ENCODE peak calls at places on chromosomes 3 and 15, in seven cellular contexts. E is vagina, U is lower lobe of right lung, L is aorta, N is K562, O is prostate gland, P is GM23248. T is an unnamed sample. For H3K9me3 and H3K4me1, the result is how much of the 10 kb centered on the place peaks cover.

GRCh38 chr15:72231847-72232461 is 964 bp upstream of the PKM start:
- DNase-seq in E (no peak), U (no peak), L (no peak), N (peak), O (peak), P (peak), T (peak)

GRCh38 chr3:9883676-9884554 is 3.9 kb upstream of the CIDEC start:
- DNase-seq in E (no peak), U (no peak), L (no peak), N (no peak), O (no peak), P (peak), T (no peak)

GRCh38 chr3:52679139-52679538 is 6.6 kb downstream of the PBRM1 start:
- DNase-seq in E (no peak), U (no peak), L (no peak), N (no peak), O (no peak), P (peak), T (no peak)

GRCh38 chr3:10334042-10334441 is 13.1 kb upstream of the SEC13 start:
- DNase-seq in E (no peak), U (no peak), L (peak), N (no peak), O (no peak), P (no peak), T (no peak)

GRCh38 chr3:8485141-8485840 is 16.3 kb upstream of the LMCD1 start:
- DNase-seq in E (no peak), U (no peak), L (no peak), N (no peak), O (no peak), P (no peak), T (no peak)

GRCh38 chr3:139286825-139287224 is 57.0 kb upstream of the MRPS22 start:
- DNase-seq in E (no peak), U (no peak), L (peak), N (no peak), O (no peak), P (no peak), T (no peak)

GRCh38 chr15:79007066-79007465 is 62.2 kb upstream of the CTSH start:
- DNase-seq in E (no peak), U (peak), L (no peak), N (peak), O (no peak), P (peak), T (peak)

GRCh38 chr3:121758727-121759450 is 9.3 kb upstream of the GOLGB1 start:
- DNase-seq in E (no peak), U (no peak), L (no peak), N (no peak), O (no peak), P (no peak), T (no peak)

GRCh38 chr15:51904931-51905330 is 66.6 kb downstream of the LEO1 start:
- DNase-seq in E (no peak), U (no peak), L (no peak), N (no peak), O (no peak), P (no peak), T (no peak)

GRCh38 chr3:134708671-134709070 is 57.8 kb upstream of the KY start:
- DNase-seq in E (no peak), U (no peak), L (no peak), N (no peak), O (no peak), P (peak), T (no peak)

GRCh38 chr3:186255703-186256331 is 106.2 kb downstream of the DGKG start:
- DNase-seq in E (no peak), U (peak), L (no peak), N (peak), O (no peak), P (no peak), T (peak)

GRCh38 chr3:118272976-118273375 is 761.7 kb downstream of the IGSF11 start:
- DNase-seq in E (no peak), U (no peak), L (no peak), N (no peak), O (no peak), P (no peak), T (no peak)

GRCh38 chr3:22729981-22730380 is 473.1 kb upstream of the UBE2E2 start:
- DNase-seq in E (no peak), U (no peak), L (no peak), N (no peak), O (no peak), P (no peak), T (no peak)

GRCh38 chr15:26113296-26113695 is 250.2 kb upstream of the ATP10A start:
- DNase-seq in E (no peak), U (no peak), L (no peak), N (no peak), O (no peak), P (no peak), T (no peak)

GRCh38 chr3:62659660-62660059 is 215.6 kb downstream of the CADPS start:
- DNase-seq in E (no peak), U (no peak), L (no peak), N (no peak), O (no peak), P (no peak), T (no peak)

GRCh38 chr15:81710328-81710727 is 335.5 kb downstream of the MEX3B start:
- DNase-seq in E (no peak), U (no peak), L (no peak), N (no peak), O (no peak), P (no peak), T (no peak)

GRCh38 chr3:111903067-111903511 is 44.0 kb downstream of the PHLDB2 start:
- DNase-seq in E (no peak), U (no peak), L (no peak), N (no peak), O (no peak), P (peak), T (no peak)

GRCh38 chr3:127374626-127375010 is 86.8 kb upstream of the PRR20G start:
- DNase-seq in E (no peak), U (no peak), L (no peak), N (no peak), O (no peak), P (no peak), T (no peak)

GRCh38 chr15:80504931-80505330 is 100.7 kb downstream of the ARNT2 start:
- DNase-seq in E (no peak), U (no peak), L (no peak), N (no peak), O (no peak), P (no peak), T (no peak)

GRCh38 chr15:38873151-38873550 is 308.5 kb upstream of the RASGRP1 start:
- DNase-seq in E (no peak), U (no peak), L (no peak), N (no peak), O (no peak), P (no peak), T (no peak)

GRCh38 chr3:124094496-124094895 is 102.6 kb upstream of the ROPN1 start:
- DNase-seq in E (no peak), U (no peak), L (no peak), N (no peak), O (no peak), P (no peak), T (no peak)

GRCh38 chr3:25610167-25610566 is 54.5 kb downstream of the TOP2B start:
- DNase-seq in E (no peak), U (no peak), L (no peak), N (no peak), O (no peak), P (no peak), T (no peak)

GRCh38 chr15:79337591-79337990 is 26.7 kb downstream of the TMED3 start:
- DNase-seq in E (no peak), U (no peak), L (no peak), N (no peak), O (no peak), P (no peak), T (no peak)

GRCh38 chr15:21270474-21270873 is 169.8 kb downstream of the POTEB3 start:
- DNase-seq in E (no peak), U (peak), L (no peak), N (no peak), O (no peak), P (no peak), T (no peak)

GRCh38 chr15:21267231-21267630 is 173.1 kb downstream of the POTEB3 start:
- DNase-seq in E (no peak), U (no peak), L (no peak), N (no peak), O (no peak), P (no peak), T (no peak)

GRCh38 chr15:21267686-21268395 is 172.5 kb downstream of the POTEB3 start:
- DNase-seq in E (no peak), U (no peak), L (no peak), N (no peak), O (no peak), P (peak), T (no peak)

DNA sequence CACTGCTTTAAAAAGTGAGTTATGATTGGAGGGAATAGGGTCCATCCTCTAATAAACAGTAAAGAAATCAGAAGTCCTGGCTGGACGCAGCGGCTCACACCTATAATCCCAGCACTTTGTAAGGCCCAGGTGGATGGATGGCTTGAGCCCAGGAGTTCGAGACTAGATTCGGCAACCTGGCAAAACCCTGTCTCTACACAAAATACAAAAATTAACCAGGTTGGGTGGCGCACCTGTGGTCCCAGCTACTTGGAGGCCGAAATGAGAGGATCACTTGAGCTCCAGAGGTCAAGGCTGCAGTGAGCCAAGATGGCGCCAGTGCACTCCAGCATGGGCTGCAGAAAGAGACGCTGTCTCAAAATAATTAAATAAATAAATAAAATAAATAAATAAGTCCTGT is 171.2 kb downstream of the POTEB3 start:
- DNase-seq in E (no peak), U (peak), L (peak), N (no peak), O (no peak), P (no peak), T (no peak)
- H3K9me3 ChIP-seq in E (under half), U (under half), L (under half), N (under half), O (under half), P (under half), T (under half)

GRCh38 chr15:63211549-63211948 is 22.1 kb downstream of the RAB8B start:
- DNase-seq in E (no peak), U (no peak), L (no peak), N (no peak), O (no peak), P (no peak), T (no peak)

GRCh38 chr15:63212050-63212973 is 22.9 kb downstream of the RAB8B start:
- DNase-seq in E (no peak), U (no peak), L (no peak), N (peak), O (peak), P (peak), T (no peak)

GRCh38 chr15:63210151-63211051 is 21.0 kb downstream of the RAB8B start:
- DNase-seq in E (no peak), U (no peak), L (no peak), N (no peak), O (no peak), P (no peak), T (no peak)
- H3K4me1 ChIP-seq in E (half or more), U (under half), L (under half), N (under half), O (under half), P (under half), T (under half)

GRCh38 chr15:57635300-57635944 is 43.7 kb downstream of the MYZAP start:
- DNase-seq in E (no peak), U (no peak), L (no peak), N (no peak), O (peak), P (peak), T (peak)

GRCh38 chr15:57637836-57638235 is 46.1 kb downstream of the MYZAP start:
- DNase-seq in E (no peak), U (no peak), L (no peak), N (no peak), O (no peak), P (no peak), T (no peak)

GRCh38 chr15:57640935-57641682 is 49.4 kb downstream of the MYZAP start:
- DNase-seq in E (no peak), U (no peak), L (no peak), N (peak), O (peak), P (peak), T (no peak)

GRCh38 chr15:57634290-57634689 is 42.6 kb downstream of the MYZAP start:
- DNase-seq in E (no peak), U (no peak), L (no peak), N (no peak), O (no peak), P (peak), T (no peak)

GRCh38 chr15:57639306-57639705 is 47.6 kb downstream of the MYZAP start:
- DNase-seq in E (no peak), U (no peak), L (no peak), N (no peak), O (no peak), P (no peak), T (no peak)
- H3K9me3 ChIP-seq in E (under half), U (under half), L (under half), N (under half), O (under half), P (under half), T (under half)

DNA sequence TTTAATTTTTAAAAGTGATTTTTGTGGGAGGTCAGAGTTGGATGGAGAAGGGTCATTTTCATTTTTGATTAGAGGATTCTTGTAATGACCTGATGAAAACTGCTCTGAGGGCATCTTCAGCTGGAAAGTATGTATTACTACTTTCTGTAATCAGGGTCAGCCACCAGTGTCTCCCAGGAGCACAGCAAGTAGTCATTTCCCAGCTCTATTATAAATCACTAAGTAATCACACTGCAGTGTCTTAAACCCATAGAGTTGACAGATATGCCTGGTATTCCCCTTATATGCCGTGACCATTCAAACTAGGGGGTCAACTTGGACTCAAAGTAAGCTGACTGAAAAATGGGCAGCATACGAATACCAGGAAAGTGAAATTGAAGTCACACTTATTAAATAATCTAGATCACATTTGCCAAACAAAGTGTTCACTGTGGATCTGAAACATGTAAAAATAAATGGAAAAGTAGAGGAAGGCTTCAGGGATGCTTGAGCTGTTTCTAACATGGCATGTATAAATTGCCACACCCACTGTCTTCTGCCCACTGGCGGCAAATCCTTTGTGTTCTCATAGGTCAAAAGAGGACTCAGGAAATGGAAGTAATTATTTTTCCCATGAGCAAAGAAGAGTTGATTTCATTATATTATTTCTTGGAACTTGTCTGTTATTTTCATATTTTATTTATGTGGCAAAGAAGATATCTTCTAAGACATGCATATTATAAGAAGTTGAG is 105.7 kb downstream of the MBNL1 start:
- DNase-seq in E (no peak), U (no peak), L (no peak), N (no peak), O (no peak), P (peak), T (no peak)
- H3K4me1 ChIP-seq in E (half or more), U (half or more), L (under half), N (under half), O (under half), P (under half), T (under half)

DNA sequence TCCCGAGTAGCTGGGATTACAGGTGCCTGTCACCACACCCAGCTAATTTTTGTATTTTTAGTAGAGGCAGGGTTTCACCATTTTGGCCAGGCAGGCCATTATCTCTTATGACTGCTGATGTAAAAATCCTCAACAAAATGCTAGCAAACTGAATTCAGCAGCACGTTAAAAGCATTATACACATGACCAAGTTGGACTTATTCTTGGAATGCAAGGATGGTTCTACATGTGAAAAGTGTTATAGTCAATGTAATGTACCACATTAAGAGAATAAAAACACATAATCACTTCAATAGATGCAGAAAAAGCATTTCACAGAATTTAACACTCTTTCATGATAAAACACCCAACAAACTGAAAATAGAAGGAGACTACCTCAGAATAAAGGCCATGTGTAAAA is 20.2 kb downstream of the RNF13 start:
- DNase-seq in E (no peak), U (no peak), L (no peak), N (no peak), O (no peak), P (peak), T (no peak)
- H3K9me3 ChIP-seq in E (under half), U (under half), L (under half), N (under half), O (under half), P (under half), T (under half)

GRCh38 chr3:194095464-194095863 is 40.5 kb upstream of the HES1 start:
- DNase-seq in E (no peak), U (peak), L (no peak), N (no peak), O (peak), P (no peak), T (peak)

GRCh38 chr3:194098036-194098871 is 37.7 kb upstream of the HES1 start:
- DNase-seq in E (no peak), U (no peak), L (no peak), N (no peak), O (no peak), P (no peak), T (peak)

GRCh38 chr3:194095902-194096301 is 40.0 kb upstream of the HES1 start:
- DNase-seq in E (no peak), U (no peak), L (no peak), N (no peak), O (no peak), P (no peak), T (no peak)

GRCh38 chr3:194098872-194099183 is 37.1 kb upstream of the HES1 start:
- DNase-seq in E (no peak), U (no peak), L (no peak), N (no peak), O (no peak), P (no peak), T (no peak)

GRCh38 chr3:194097141-194097880 is 38.6 kb upstream of the HES1 start:
- DNase-seq in E (no peak), U (no peak), L (no peak), N (no peak), O (peak), P (peak), T (peak)
- H3K4me1 ChIP-seq in E (under half), U (under half), L (under half), N (under half), O (under half), P (under half), T (half or more)

DNA sequence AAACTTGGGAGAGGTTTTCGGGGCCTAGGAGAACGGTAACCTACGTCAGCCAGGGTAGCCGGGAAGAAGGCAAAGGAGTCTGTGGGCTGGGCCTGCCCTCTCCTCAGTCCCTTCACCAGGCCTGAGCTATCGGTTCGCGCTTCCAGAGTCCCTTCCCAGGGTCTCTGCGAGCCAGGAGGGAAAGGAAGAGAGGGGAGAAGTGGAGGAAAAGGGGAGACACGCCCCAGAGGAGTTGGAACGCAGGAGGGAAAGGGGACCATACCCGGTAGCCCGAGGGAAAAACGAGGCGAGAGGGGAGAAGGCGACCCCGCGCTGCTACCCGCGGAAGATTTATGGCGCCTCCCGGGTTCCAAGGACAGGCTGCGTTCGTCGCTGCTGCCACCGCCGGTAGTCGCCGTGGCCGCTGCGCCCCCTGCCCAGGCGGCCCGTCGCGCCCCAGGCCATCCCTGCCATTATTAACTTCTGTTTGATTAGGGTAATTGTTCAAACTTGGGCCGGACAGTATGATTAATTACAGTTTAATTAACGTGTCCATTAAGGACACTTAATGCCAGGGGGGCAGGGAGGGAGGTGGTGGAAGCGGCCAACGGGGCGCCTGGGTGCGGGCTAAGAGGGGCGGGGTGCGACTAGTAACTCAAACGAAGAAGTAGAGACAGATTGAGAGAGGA is 3.4 kb upstream of the SKOR1 start:
- DNase-seq in E (no peak), U (no peak), L (peak), N (no peak), O (no peak), P (no peak), T (no peak)
- H3K9me3 ChIP-seq in E (under half), U (under half), L (under half), N (under half), O (under half), P (under half), T (under half)

GRCh38 chr15:41934843-41935242 is 37.5 kb downstream of the EHD4 start:
- DNase-seq in E (no peak), U (peak), L (no peak), N (no peak), O (no peak), P (no peak), T (no peak)
- H3K4me1 ChIP-seq in E (half or more), U (half or more), L (under half), N (under half), O (under half), P (under half), T (under half)

GRCh38 chr15:20652914-20653313 is 111.3 kb upstream of the GOLGA6L6 start:
- DNase-seq in E (no peak), U (no peak), L (no peak), N (no peak), O (no peak), P (no peak), T (no peak)
- H3K9me3 ChIP-seq in E (under half), U (under half), L (under half), N (under half), O (under half), P (under half), T (under half)

T was measured in body of pancreas.